ENCODE peak calls at places on chromosomes 2 and 18, in seven cellular contexts. One of them, this sample, is unnamed.
A peak's percentile ranks its signal among the peaks of the same experiment; 100 is the strongest.

GRCh38 chr18:34809697-34810096 is 99.6 kb downstream of the DTNA start:
- DNase-seq in NCI-H1092: no peak
- DNase-seq in nephron progenitor cell: peak; percentile 34
- DNase-seq in IMR-90: peak; percentile 32
- DNase-seq in stimulated activated CD4-positive, alpha-beta T cell treated with anti-CD3 and anti-CD28 coated beads, Interleukin-2, amount 100 ng/mL, for 48 hours: no peak
- DNase-seq in H1: no peak
- DNase-seq in amygdala: peak; percentile 12
- DNase-seq in this sample: no peak

GRCh38 chr2:6626406-6627012 is 239.2 kb downstream of the CMPK2 start:
- DNase-seq in NCI-H1092: no peak
- DNase-seq in nephron progenitor cell: no peak
- DNase-seq in IMR-90: peak; percentile 72
- DNase-seq in stimulated activated CD4-positive, alpha-beta T cell treated with anti-CD3 and anti-CD28 coated beads, Interleukin-2, amount 100 ng/mL, for 48 hours: no peak
- DNase-seq in H1: no peak
- DNase-seq in amygdala: no peak
- DNase-seq in this sample: no peak

GRCh38 chr2:219684721-219685689 is 57.6 kb downstream of the SLC4A3 start:
- DNase-seq in NCI-H1092: no peak
- DNase-seq in nephron progenitor cell: peak; percentile 53
- DNase-seq in IMR-90: peak; percentile 43
- DNase-seq in stimulated activated CD4-positive, alpha-beta T cell treated with anti-CD3 and anti-CD28 coated beads, Interleukin-2, amount 100 ng/mL, for 48 hours: peak; percentile 42
- DNase-seq in H1: no peak
- DNase-seq in amygdala: no peak
- DNase-seq in this sample: no peak

GRCh38 chr2:238136820-238137537 is 1.5 kb upstream of the KLHL30 start:
- DNase-seq in NCI-H1092: no peak
- DNase-seq in nephron progenitor cell: no peak
- DNase-seq in IMR-90: peak; percentile 77
- DNase-seq in stimulated activated CD4-positive, alpha-beta T cell treated with anti-CD3 and anti-CD28 coated beads, Interleukin-2, amount 100 ng/mL, for 48 hours: no peak
- DNase-seq in H1: no peak
- DNase-seq in amygdala: no peak
- DNase-seq in this sample: no peak

GRCh38 chr2:1588994-1589611 is 155.2 kb downstream of the PXDN start:
- DNase-seq in NCI-H1092: no peak
- DNase-seq in nephron progenitor cell: no peak
- DNase-seq in IMR-90: peak; percentile 43
- DNase-seq in stimulated activated CD4-positive, alpha-beta T cell treated with anti-CD3 and anti-CD28 coated beads, Interleukin-2, amount 100 ng/mL, for 48 hours: no peak
- DNase-seq in H1: no peak
- DNase-seq in amygdala: no peak
- DNase-seq in this sample: no peak

GRCh38 chr2:71223767-71224333 is 3.1 kb downstream of the PAIP2B start:
- DNase-seq in NCI-H1092: peak; percentile 40
- DNase-seq in nephron progenitor cell: peak; percentile 48
- DNase-seq in IMR-90: peak; percentile 16
- DNase-seq in stimulated activated CD4-positive, alpha-beta T cell treated with anti-CD3 and anti-CD28 coated beads, Interleukin-2, amount 100 ng/mL, for 48 hours: no peak
- DNase-seq in H1: no peak
- DNase-seq in amygdala: peak; percentile 46
- DNase-seq in this sample: peak; percentile 27

GRCh38 chr2:16666453-16666801 is 793 bp upstream of the CYRIA start:
- DNase-seq in NCI-H1092: no peak
- DNase-seq in nephron progenitor cell: no peak
- DNase-seq in IMR-90: peak; percentile 79
- DNase-seq in stimulated activated CD4-positive, alpha-beta T cell treated with anti-CD3 and anti-CD28 coated beads, Interleukin-2, amount 100 ng/mL, for 48 hours: no peak
- DNase-seq in H1: peak; percentile 36
- DNase-seq in amygdala: no peak
- DNase-seq in this sample: no peak

GRCh38 chr2:73821227-73821626 is 7.5 kb upstream of the STAMBP start:
- DNase-seq in NCI-H1092: no peak
- DNase-seq in nephron progenitor cell: no peak
- DNase-seq in IMR-90: no peak
- DNase-seq in stimulated activated CD4-positive, alpha-beta T cell treated with anti-CD3 and anti-CD28 coated beads, Interleukin-2, amount 100 ng/mL, for 48 hours: no peak
- DNase-seq in H1: no peak
- DNase-seq in amygdala: no peak
- DNase-seq in this sample: no peak

GRCh38 chr2:90069290-90069894 is 1377.9 kb downstream of the RPIA start:
- DNase-seq in NCI-H1092: no peak
- DNase-seq in nephron progenitor cell: peak; percentile 57
- DNase-seq in IMR-90: no peak
- DNase-seq in stimulated activated CD4-positive, alpha-beta T cell treated with anti-CD3 and anti-CD28 coated beads, Interleukin-2, amount 100 ng/mL, for 48 hours: peak; percentile 2
- DNase-seq in H1: peak; percentile 56
- DNase-seq in amygdala: no peak
- DNase-seq in this sample: no peak

GRCh38 chr2:19685713-19686112 is 216.1 kb downstream of the TTC32 start:
- DNase-seq in NCI-H1092: no peak
- DNase-seq in nephron progenitor cell: no peak
- DNase-seq in IMR-90: no peak
- DNase-seq in stimulated activated CD4-positive, alpha-beta T cell treated with anti-CD3 and anti-CD28 coated beads, Interleukin-2, amount 100 ng/mL, for 48 hours: no peak
- DNase-seq in H1: no peak
- DNase-seq in amygdala: no peak
- DNase-seq in this sample: no peak

GRCh38 chr2:25161055-25161781 is 7.2 kb downstream of the POMC start:
- DNase-seq in NCI-H1092: no peak
- DNase-seq in nephron progenitor cell: no peak
- DNase-seq in IMR-90: peak; percentile 4
- DNase-seq in stimulated activated CD4-positive, alpha-beta T cell treated with anti-CD3 and anti-CD28 coated beads, Interleukin-2, amount 100 ng/mL, for 48 hours: peak; percentile 66
- DNase-seq in H1: no peak
- DNase-seq in amygdala: no peak
- DNase-seq in this sample: no peak

GRCh38 chr2:222318026-222318711 is 19.4 kb upstream of the PAX3 start:
- DNase-seq in NCI-H1092: peak; percentile 81
- DNase-seq in nephron progenitor cell: peak; percentile 80
- DNase-seq in IMR-90: peak; percentile 52
- DNase-seq in stimulated activated CD4-positive, alpha-beta T cell treated with anti-CD3 and anti-CD28 coated beads, Interleukin-2, amount 100 ng/mL, for 48 hours: no peak
- DNase-seq in H1: no peak
- DNase-seq in amygdala: no peak
- DNase-seq in this sample: no peak

GRCh38 chr2:46379213-46380037 is 82.2 kb downstream of the EPAS1 start:
- DNase-seq in NCI-H1092: no peak
- DNase-seq in nephron progenitor cell: no peak
- DNase-seq in IMR-90: peak; percentile 59
- DNase-seq in stimulated activated CD4-positive, alpha-beta T cell treated with anti-CD3 and anti-CD28 coated beads, Interleukin-2, amount 100 ng/mL, for 48 hours: no peak
- DNase-seq in H1: no peak
- DNase-seq in amygdala: no peak
- DNase-seq in this sample: no peak

GRCh38 chr2:16640867-16641266 is 24.8 kb downstream of the CYRIA start:
- DNase-seq in NCI-H1092: no peak
- DNase-seq in nephron progenitor cell: no peak
- DNase-seq in IMR-90: peak; percentile 43
- DNase-seq in stimulated activated CD4-positive, alpha-beta T cell treated with anti-CD3 and anti-CD28 coated beads, Interleukin-2, amount 100 ng/mL, for 48 hours: no peak
- DNase-seq in H1: no peak
- DNase-seq in amygdala: no peak
- DNase-seq in this sample: no peak

GRCh38 chr2:110149330-110150220 is 34.0 kb upstream of the MALL start:
- DNase-seq in NCI-H1092: no peak
- DNase-seq in nephron progenitor cell: no peak
- DNase-seq in IMR-90: peak; percentile 94
- DNase-seq in stimulated activated CD4-positive, alpha-beta T cell treated with anti-CD3 and anti-CD28 coated beads, Interleukin-2, amount 100 ng/mL, for 48 hours: no peak
- DNase-seq in H1: no peak
- DNase-seq in amygdala: no peak
- DNase-seq in this sample: no peak

GRCh38 chr2:168751104-168751768 is 51.2 kb upstream of the NOSTRIN start:
- DNase-seq in NCI-H1092: no peak
- DNase-seq in nephron progenitor cell: no peak
- DNase-seq in IMR-90: no peak
- DNase-seq in stimulated activated CD4-positive, alpha-beta T cell treated with anti-CD3 and anti-CD28 coated beads, Interleukin-2, amount 100 ng/mL, for 48 hours: no peak
- DNase-seq in H1: no peak
- DNase-seq in amygdala: no peak
- DNase-seq in this sample: no peak

GRCh38 chr2:47510745-47511144 is 107.8 kb downstream of the MSH2 start:
- DNase-seq in NCI-H1092: no peak
- DNase-seq in nephron progenitor cell: no peak
- DNase-seq in IMR-90: no peak
- DNase-seq in stimulated activated CD4-positive, alpha-beta T cell treated with anti-CD3 and anti-CD28 coated beads, Interleukin-2, amount 100 ng/mL, for 48 hours: no peak
- DNase-seq in H1: no peak
- DNase-seq in amygdala: no peak
- DNase-seq in this sample: no peak

GRCh38 chr2:44107974-44108373 is 60.7 kb upstream of the PPM1B start:
- DNase-seq in NCI-H1092: no peak
- DNase-seq in nephron progenitor cell: no peak
- DNase-seq in IMR-90: no peak
- DNase-seq in stimulated activated CD4-positive, alpha-beta T cell treated with anti-CD3 and anti-CD28 coated beads, Interleukin-2, amount 100 ng/mL, for 48 hours: no peak
- DNase-seq in H1: no peak
- DNase-seq in amygdala: no peak
- DNase-seq in this sample: no peak

GRCh38 chr2:66305714-66306113 is 129.2 kb upstream of the MEIS1 start:
- DNase-seq in NCI-H1092: peak; percentile 46
- DNase-seq in nephron progenitor cell: no peak
- DNase-seq in IMR-90: peak; percentile 2
- DNase-seq in stimulated activated CD4-positive, alpha-beta T cell treated with anti-CD3 and anti-CD28 coated beads, Interleukin-2, amount 100 ng/mL, for 48 hours: no peak
- DNase-seq in H1: no peak
- DNase-seq in amygdala: peak; percentile 62
- DNase-seq in this sample: no peak

GRCh38 chr2:228630786-228631185 is 449.3 kb upstream of the SPHKAP start:
- DNase-seq in NCI-H1092: no peak
- DNase-seq in nephron progenitor cell: no peak
- DNase-seq in IMR-90: no peak
- DNase-seq in stimulated activated CD4-positive, alpha-beta T cell treated with anti-CD3 and anti-CD28 coated beads, Interleukin-2, amount 100 ng/mL, for 48 hours: no peak
- DNase-seq in H1: no peak
- DNase-seq in amygdala: no peak
- DNase-seq in this sample: no peak

GRCh38 chr2:11784747-11785610 is 38.5 kb downstream of the LPIN1 start:
- DNase-seq in NCI-H1092: no peak
- DNase-seq in nephron progenitor cell: peak; percentile 87
- DNase-seq in IMR-90: peak; percentile 63
- DNase-seq in stimulated activated CD4-positive, alpha-beta T cell treated with anti-CD3 and anti-CD28 coated beads, Interleukin-2, amount 100 ng/mL, for 48 hours: peak; percentile 49
- DNase-seq in H1: peak; percentile 17
- DNase-seq in amygdala: peak; percentile 71
- DNase-seq in this sample: peak; percentile 72

GRCh38 chr2:241768850-241769249 is 7.8 kb upstream of the GAL3ST2 start:
- DNase-seq in NCI-H1092: no peak
- DNase-seq in nephron progenitor cell: no peak
- DNase-seq in IMR-90: no peak
- DNase-seq in stimulated activated CD4-positive, alpha-beta T cell treated with anti-CD3 and anti-CD28 coated beads, Interleukin-2, amount 100 ng/mL, for 48 hours: no peak
- DNase-seq in H1: no peak
- DNase-seq in amygdala: no peak
- DNase-seq in this sample: peak; percentile 14

GRCh38 chr2:4914551-4914950 is 777.6 kb upstream of the SOX11 start:
- DNase-seq in NCI-H1092: no peak
- DNase-seq in nephron progenitor cell: no peak
- DNase-seq in IMR-90: no peak
- DNase-seq in stimulated activated CD4-positive, alpha-beta T cell treated with anti-CD3 and anti-CD28 coated beads, Interleukin-2, amount 100 ng/mL, for 48 hours: no peak
- DNase-seq in H1: no peak
- DNase-seq in amygdala: no peak
- DNase-seq in this sample: no peak

This sample was measured in D721Med.